ENCODE peak calls at places on chromosomes 1 and 21, in four cellular contexts. D, Y, I and B are unnamed samples. For H3K4me1, the result is how much of the 10 kb centered on the place peaks cover.

GRCh38 chr1:200512191-200512590 is 102.4 kb upstream of the ZNF281 start:
- DNase-seq in D (no peak), Y (no peak), I (no peak), B (no peak)

GRCh38 chr1:106975944-106976343 is 80.5 kb upstream of the PRMT6 start:
- DNase-seq in D (no peak), Y (no peak), I (no peak), B (peak)

GRCh38 chr1:219837274-219837993 is 90.9 kb downstream of the SLC30A10 start:
- DNase-seq in D (no peak), Y (no peak), I (peak), B (peak)

GRCh38 chr1:214901718-214902117 is 180.8 kb upstream of the KCNK2 start:
- DNase-seq in D (no peak), Y (no peak), I (no peak), B (no peak)

GRCh38 chr1:164765993-164766720 is 207.2 kb downstream of the PBX1 start:
- DNase-seq in D (no peak), Y (no peak), I (no peak), B (no peak)

GRCh38 chr1:22117851-22118250 is 25.0 kb downstream of the WNT4 start:
- DNase-seq in D (no peak), Y (no peak), I (no peak), B (no peak)

GRCh38 chr1:20678599-20678998 is 17.4 kb upstream of the DDOST start:
- DNase-seq in D (no peak), Y (no peak), I (no peak), B (no peak)

GRCh38 chr1:41122851-41123518 is 101.5 kb upstream of the SLFNL1 start:
- DNase-seq in D (no peak), Y (no peak), I (peak), B (peak)

GRCh38 chr21:16115461-16115860 is 385.7 kb downstream of the USP25 start:
- DNase-seq in D (no peak), Y (no peak), I (no peak), B (no peak)

GRCh38 chr1:236746785-236747184 is 48.3 kb upstream of the MTR start:
- DNase-seq in D (no peak), Y (no peak), I (no peak), B (no peak)

GRCh38 chr21:41932191-41932575 is 21.6 kb downstream of the C2CD2 start:
- DNase-seq in D (no peak), Y (no peak), I (peak), B (no peak)

GRCh38 chr1:71364236-71364635 is 283.4 kb upstream of the ZRANB2 start:
- DNase-seq in D (no peak), Y (no peak), I (no peak), B (no peak)

GRCh38 chr21:39208624-39209333 is 25.5 kb upstream of the PSMG1 start:
- DNase-seq in D (no peak), Y (no peak), I (no peak), B (no peak)

GRCh38 chr21:33101300-33102005 is 31.5 kb downstream of the OLIG1 start:
- DNase-seq in D (no peak), Y (no peak), I (no peak), B (no peak)

GRCh38 chr21:35963920-35964451 is 96.3 kb downstream of the SETD4 start:
- DNase-seq in D (no peak), Y (no peak), I (no peak), B (peak)

GRCh38 chr1:65420590-65421340 is at the start of the genes LEPR and LEPROT:
- DNase-seq in D (no peak), Y (no peak), I (no peak), B (no peak)

GRCh38 chr1:199706826-199707606 is 320.5 kb upstream of the NR5A2 start:
- DNase-seq in D (no peak), Y (no peak), I (no peak), B (no peak)

GRCh38 chr1:32363713-32364112 is 1.4 kb downstream of the TSSK3 start:
- DNase-seq in D (no peak), Y (peak), I (no peak), B (no peak)

GRCh38 chr1:67170751-67171573 is 4.7 kb downstream of the IL23R start:
- DNase-seq in D (no peak), Y (no peak), I (no peak), B (no peak)

GRCh38 chr21:45356251-45356650 is 48.7 kb upstream of the COL18A1 start:
- DNase-seq in D (no peak), Y (peak), I (no peak), B (no peak)

GRCh38 chr1:3836421-3836820 is 20.6 kb downstream of the CEP104 start:
- DNase-seq in D (no peak), Y (no peak), I (no peak), B (no peak)

GRCh38 chr1:25549273-25550154 is 6.1 kb downstream of the LDLRAP1 start:
- DNase-seq in D (peak), Y (no peak), I (peak), B (no peak)

GRCh38 chr1:220680085-220680687 is 10.0 kb upstream of the C1orf115 start:
- DNase-seq in D (no peak), Y (no peak), I (peak), B (peak)

GRCh38 chr1:185490924-185491323 is 173.9 kb upstream of the IVNS1ABP start:
- DNase-seq in D (no peak), Y (no peak), I (no peak), B (no peak)

GRCh38 chr21:16358021-16358420 is 628.2 kb downstream of the USP25 start:
- DNase-seq in D (no peak), Y (no peak), I (no peak), B (no peak)

GRCh38 chr21:41706678-41707077 is 60.2 kb downstream of the RIPK4 start:
- DNase-seq in D (no peak), Y (no peak), I (no peak), B (no peak)

GRCh38 chr21:46155514-46156377 is at the start of gene FTCD:
- DNase-seq in D (no peak), Y (peak), I (no peak), B (peak)

GRCh38 chr1:62426238-62426637 is 10.6 kb upstream of the USP1 start:
- DNase-seq in D (no peak), Y (no peak), I (no peak), B (no peak)

GRCh38 chr1:156727492-156727891 is 777 bp upstream of the METTL25B start:
- DNase-seq in D (no peak), Y (no peak), I (no peak), B (no peak)
- H3K4me1 ChIP-seq in D (under half), Y (under half), I (under half), B (under half)

GRCh38 chr1:109490934-109491302 is 3.0 kb upstream of the CYB561D1 start:
- DNase-seq in D (no peak), Y (no peak), I (no peak), B (no peak)

GRCh38 chr1:109493227-109493626 is 667 bp upstream of the CYB561D1 start:
- DNase-seq in D (no peak), Y (peak), I (no peak), B (no peak)

GRCh38 chr1:109491372-109491771 is 2.5 kb upstream of the CYB561D1 start:
- DNase-seq in D (no peak), Y (no peak), I (no peak), B (no peak)

GRCh38 chr1:109495738-109496137 is 1.8 kb downstream of the CYB561D1 start:
- DNase-seq in D (no peak), Y (no peak), I (no peak), B (no peak)

DNA sequence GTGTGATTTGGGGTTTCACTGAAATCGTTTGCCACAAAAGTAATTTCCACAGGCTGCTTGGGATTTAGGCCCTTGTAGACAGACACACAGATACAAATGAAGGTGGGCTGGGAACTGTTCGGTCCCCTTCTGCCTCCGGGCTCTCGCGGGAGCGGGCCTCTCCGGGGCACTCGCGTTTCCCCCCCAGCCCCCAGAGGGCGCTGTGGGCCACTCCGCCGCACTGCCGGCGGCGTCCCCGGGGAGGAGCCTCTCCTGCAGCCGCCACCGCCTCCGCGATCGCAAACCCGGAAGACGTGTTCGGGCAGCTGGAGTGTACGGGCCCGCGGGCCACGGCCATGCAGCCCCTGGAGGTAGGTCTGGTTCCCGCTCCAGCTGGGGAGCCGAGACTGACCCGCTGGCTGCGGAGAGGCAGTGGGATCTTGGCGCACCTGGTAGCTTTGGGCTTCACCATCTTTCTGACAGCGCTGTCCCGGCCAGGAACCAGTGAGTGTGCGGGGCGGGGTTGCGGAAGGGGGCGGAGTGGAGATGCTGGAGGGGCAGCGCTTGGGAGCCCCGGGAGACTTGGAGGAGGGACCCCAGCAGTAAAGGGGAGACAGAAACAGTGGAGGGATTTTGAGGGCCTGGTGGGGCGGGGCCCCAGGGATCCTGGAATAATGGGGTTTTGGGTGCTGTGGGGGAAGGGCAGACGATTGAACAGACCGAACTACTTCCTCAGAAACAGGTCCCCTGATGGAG is at the start of gene CYB561D1:
- DNase-seq in D (peak), Y (peak), I (peak), B (peak)
- TF ChIP-seq CTCF in D (peak), Y (peak), I (peak), B (peak)

DNA sequence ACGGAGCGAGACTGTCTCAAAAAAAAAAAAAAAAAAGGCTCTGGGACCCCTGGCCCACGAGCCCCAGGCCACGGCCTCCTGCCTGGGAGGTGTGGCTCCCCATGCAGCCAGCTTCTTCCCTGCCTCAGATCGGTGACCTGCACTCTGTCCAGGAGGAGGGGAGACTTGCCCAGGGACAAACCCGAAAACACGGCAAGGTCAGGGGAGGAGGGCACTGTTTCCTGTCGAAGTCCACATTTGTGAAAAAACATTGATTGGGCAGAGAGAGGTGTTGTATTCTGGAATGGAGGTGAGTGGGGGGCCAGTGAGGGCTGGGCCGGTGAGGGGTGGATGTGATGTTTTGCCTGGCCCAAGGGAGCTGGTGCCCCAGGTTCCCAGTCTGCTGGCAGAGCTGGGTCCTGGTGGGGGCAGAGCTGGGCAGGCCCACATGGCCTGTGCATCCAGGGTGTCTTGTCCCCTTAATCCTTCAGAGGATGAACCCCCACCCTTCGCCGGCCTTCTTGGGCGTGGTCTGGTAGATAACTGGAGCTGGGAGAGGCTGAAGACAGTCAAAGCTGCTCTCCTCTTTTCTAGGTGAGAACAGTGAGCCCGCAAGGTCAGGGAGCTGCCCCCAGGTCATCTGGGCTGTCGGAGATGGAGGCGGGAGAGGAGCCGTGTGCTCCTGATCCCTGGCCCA is 12.4 kb upstream of the FAAP20 start:
- DNase-seq in D (no peak), Y (peak), I (no peak), B (no peak)
- H3K4me1 ChIP-seq in D (under half), Y (under half), I (under half), B (under half)

GRCh38 chr21:30714946-30715345 is 3.6 kb downstream of the KRTAP21-3 start:
- DNase-seq in D (no peak), Y (no peak), I (no peak), B (no peak)

GRCh38 chr21:30717105-30717504 is 1.5 kb downstream of the KRTAP21-3 start:
- DNase-seq in D (no peak), Y (no peak), I (no peak), B (no peak)

GRCh38 chr21:30713786-30714185 is 4.8 kb downstream of the KRTAP21-3 start:
- DNase-seq in D (no peak), Y (no peak), I (no peak), B (no peak)

GRCh38 chr21:30710499-30710898 is 8.1 kb downstream of the KRTAP21-3 start:
- DNase-seq in D (no peak), Y (no peak), I (no peak), B (no peak)

DNA sequence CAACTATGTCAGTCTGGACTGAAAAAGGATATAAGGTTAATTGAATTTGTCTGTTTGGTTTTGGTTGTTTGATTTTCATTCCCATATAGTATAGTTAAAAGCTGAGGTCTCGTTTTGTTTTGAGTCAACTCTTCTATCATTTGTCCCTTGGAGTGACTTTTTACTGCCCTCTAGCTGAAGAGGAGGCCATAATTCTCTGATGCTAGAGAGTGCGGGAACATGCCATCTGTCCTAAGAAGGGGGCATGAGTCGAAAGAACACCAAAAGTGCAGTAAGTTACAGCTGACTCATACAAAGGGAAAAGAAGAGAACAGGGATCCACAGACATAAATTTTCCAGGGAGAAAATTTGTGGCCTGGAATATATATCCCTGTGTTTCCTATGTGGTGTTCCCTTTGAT is 4.1 kb downstream of the KRTAP21-3 start:
- DNase-seq in D (no peak), Y (no peak), I (no peak), B (no peak)
- TF ChIP-seq CTCF in D (no peak), Y (no peak), I (no peak), B (no peak)

DNA sequence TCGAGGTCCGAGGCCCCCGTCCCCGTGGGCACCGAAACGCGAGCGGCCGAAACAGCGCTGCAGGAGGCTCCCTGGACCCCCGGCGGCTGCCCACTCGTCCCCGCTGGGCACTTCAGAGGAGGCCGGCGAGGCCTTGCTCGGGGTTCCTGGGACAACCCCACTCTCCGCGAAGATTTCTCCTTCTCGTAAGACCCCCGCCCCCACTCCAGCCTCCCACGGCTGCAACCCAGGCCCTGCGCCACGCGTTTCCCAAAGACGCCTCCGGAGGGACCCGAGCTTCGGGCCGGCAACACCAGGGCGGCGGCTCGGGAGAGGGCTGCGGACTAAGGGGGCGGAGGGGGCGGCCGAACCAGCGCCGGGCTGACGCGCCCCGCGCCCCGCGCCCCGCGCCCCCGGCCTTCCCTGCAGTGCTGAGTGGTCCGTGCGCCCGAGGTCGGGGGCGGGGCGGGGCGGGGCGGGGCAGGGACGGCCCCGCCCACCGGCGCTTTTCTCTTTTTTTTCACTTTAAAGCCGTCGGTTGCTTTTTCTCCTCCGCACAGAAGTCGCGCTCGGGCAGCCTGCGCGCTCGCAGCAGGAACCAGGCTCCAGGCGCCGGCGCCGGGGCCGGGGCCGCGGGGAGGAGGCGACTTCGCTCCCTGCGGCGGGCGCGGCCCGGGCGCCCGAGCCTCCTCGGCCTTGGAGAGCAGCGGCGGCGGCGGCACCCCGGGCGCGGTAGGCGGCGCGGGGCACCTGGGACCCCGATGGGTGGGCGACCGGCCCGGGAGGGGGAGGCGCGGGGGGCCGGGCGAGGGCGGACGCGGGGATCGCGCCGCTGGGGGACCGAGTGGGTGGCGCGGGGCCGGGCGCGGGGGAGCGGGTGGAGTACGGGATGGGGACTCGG is at the start of gene SPSB1:
- DNase-seq in D (peak), Y (peak), I (no peak), B (peak)
- H3K4me1 ChIP-seq in D (under half), Y (under half), I (under half), B (under half)

GRCh38 chr1:23483327-23484252 is at the start of gene ASAP3:
- DNase-seq in D (peak), Y (peak), I (no peak), B (no peak)
- TF ChIP-seq CTCF in D (no peak), Y (no peak), I (no peak), B (no peak)

DNA sequence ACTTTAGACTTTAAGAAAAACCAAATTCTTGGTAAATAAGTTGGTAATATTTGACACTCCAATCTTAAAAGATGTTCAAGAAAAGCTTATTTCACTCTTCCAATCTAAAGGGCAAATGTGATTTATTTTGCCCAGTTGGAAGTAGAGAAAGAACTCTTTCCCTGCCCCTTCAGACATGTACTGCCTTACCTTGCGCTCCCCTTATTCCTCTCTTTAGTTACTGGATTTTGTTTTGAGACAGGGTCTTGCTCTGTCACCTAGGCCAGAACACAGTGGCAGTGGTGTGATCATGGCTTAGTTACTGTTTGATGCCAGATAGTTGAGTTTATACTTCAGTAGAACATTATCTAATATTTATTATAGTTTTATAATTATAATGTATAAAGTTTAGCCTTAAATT is 27.5 kb downstream of the FUBP1 start:
- DNase-seq in D (no peak), Y (no peak), I (no peak), B (no peak)
- H3K4me1 ChIP-seq in D (under half), Y (under half), I (under half), B (under half)

GRCh38 chr1:227768640-227769039 is 33.4 kb downstream of the SNAP47 start:
- DNase-seq in D (no peak), Y (no peak), I (no peak), B (no peak)

GRCh38 chr1:227770812-227771211 is 35.6 kb downstream of the SNAP47 start:
- DNase-seq in D (no peak), Y (peak), I (no peak), B (no peak)

GRCh38 chr1:227767401-227768396 is 32.5 kb downstream of the SNAP47 start:
- DNase-seq in D (no peak), Y (no peak), I (no peak), B (no peak)

GRCh38 chr1:227769601-227770494 is 34.6 kb downstream of the SNAP47 start:
- DNase-seq in D (no peak), Y (peak), I (no peak), B (no peak)

DNA sequence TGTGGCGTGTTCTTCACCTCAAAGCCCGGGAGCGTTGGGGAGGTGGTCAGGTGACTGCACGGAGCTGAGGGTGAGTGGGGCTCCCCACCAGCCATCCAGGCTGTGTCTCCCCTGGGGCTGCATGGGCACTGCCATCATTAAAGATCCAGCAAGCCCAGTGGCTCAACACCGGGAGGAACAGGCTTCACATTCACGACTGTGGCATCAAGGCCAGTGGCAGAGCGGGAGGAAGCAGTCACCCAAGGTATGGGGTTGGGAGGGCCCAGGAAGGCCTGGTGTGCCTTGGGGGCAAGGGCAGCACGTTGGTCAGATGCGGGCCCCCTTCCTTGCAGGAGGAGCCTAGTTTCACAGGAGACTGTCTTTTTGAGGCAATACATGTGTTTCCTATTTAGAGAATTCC is 33.8 kb downstream of the SNAP47 start:
- DNase-seq in D (no peak), Y (no peak), I (no peak), B (no peak)
- TF ChIP-seq CTCF in D (no peak), Y (no peak), I (no peak), B (no peak)